ENCODE peak calls at places on chromosomes 3 and 15, in four cellular contexts. I is activated CD8-positive, alpha-beta memory T cell treated with anti-CD3 and anti-CD28 coated beads, Interleukin-2, amount 10 ng/mL, durations not matched to agents 7 days and 5 days; T is gastrocnemius medialis; F is left lung. O is an unnamed sample.

GRCh38 chr3:188671941-188672340 is 499.8 kb upstream of the TPRG1 start:
- ATAC-seq in T (no peak), I (no peak), F (peak), O (no peak)

GRCh38 chr3:38153221-38153620 is 12.1 kb upstream of the OXSR1 start:
- ATAC-seq in F (no peak), I (no peak), T (no peak), O (no peak)

GRCh38 chr3:14549256-14549931 is 9.3 kb upstream of the GRIP2 start:
- ATAC-seq in T (no peak), F (no peak), I (no peak), O (peak)

GRCh38 chr3:19931180-19931692 is 2.8 kb downstream of the EFHB start:
- ATAC-seq in F (peak), T (no peak), I (peak), O (no peak)

GRCh38 chr15:31503758-31504461 is 177.3 kb downstream of the KLF13 start:
- ATAC-seq in F (no peak), T (no peak), I (no peak), O (no peak)

GRCh38 chr15:36779744-36780408 is 200.4 kb downstream of the CDIN1 start:
- ATAC-seq in I (no peak), T (no peak), F (no peak), O (no peak)

GRCh38 chr3:125006190-125006855 is 49.5 kb downstream of the HEG1 start:
- ATAC-seq in T (no peak), F (no peak), I (no peak), O (no peak)

GRCh38 chr3:106824856-106825255 is 552.4 kb upstream of the CCDC54 start:
- ATAC-seq in F (peak), I (no peak), T (no peak), O (peak)

GRCh38 chr15:68208641-68209240 is 3.6 kb upstream of the CALML4 start:
- ATAC-seq in F (no peak), T (no peak), I (no peak), O (no peak)

GRCh38 chr3:169058681-169059080 is 604.8 kb downstream of the MECOM start:
- ATAC-seq in T (no peak), I (no peak), F (no peak), O (no peak)

GRCh38 chr15:101191242-101191641 is 60.6 kb downstream of the CHSY1 start:
- ATAC-seq in F (no peak), I (no peak), T (no peak), O (no peak)

GRCh38 chr3:161607056-161607455 is 110.4 kb downstream of the OTOL1 start:
- ATAC-seq in I (no peak), T (no peak), F (no peak), O (no peak)

GRCh38 chr15:98017150-98017964 is 56.9 kb downstream of the ARRDC4 start:
- ATAC-seq in F (no peak), T (no peak), I (no peak), O (no peak)

GRCh38 chr3:30642715-30643361 is 36.4 kb downstream of the TGFBR2 start:
- ATAC-seq in I (no peak), F (peak), T (peak), O (no peak)

GRCh38 chr15:53918180-53919079 is 59.8 kb upstream of the UNC13C start:
- ATAC-seq in T (no peak), F (no peak), I (no peak), O (no peak)

GRCh38 chr3:127002195-127003174 is 19.6 kb downstream of the PLXNA1 start:
- ATAC-seq in I (peak), T (peak), F (peak), O (peak)

GRCh38 chr15:72037321-72037720 is 80.6 kb downstream of the MYO9A start:
- ATAC-seq in F (no peak), T (no peak), I (no peak), O (no peak)

GRCh38 chr3:64501298-64501906 is 186.4 kb downstream of the ADAMTS9 start:
- ATAC-seq in F (no peak), T (no peak), I (no peak), O (no peak)

GRCh38 chr3:151384741-151385174 is at the start of gene P2RY12:
- ATAC-seq in T (no peak), F (peak), I (no peak), O (no peak)

GRCh38 chr3:119181765-119182164 is 8.4 kb downstream of the UPK1B start:
- ATAC-seq in T (no peak), I (no peak), F (no peak), O (no peak)

GRCh38 chr15:89401636-89402252 is 67.1 kb upstream of the POLG start:
- ATAC-seq in I (no peak), T (no peak), F (no peak), O (peak)

GRCh38 chr15:90918835-90919234 is 13.5 kb downstream of the HDDC3 start:
- ATAC-seq in F (no peak), I (no peak), T (no peak), O (no peak)

GRCh38 chr15:101137312-101137940 is 114.4 kb downstream of the CHSY1 start:
- ATAC-seq in T (no peak), I (peak), F (no peak), O (peak)

GRCh38 chr3:157066335-157067071 is 93.4 kb downstream of the CCNL1 start:
- ATAC-seq in T (no peak), I (no peak), F (no peak), O (no peak)

GRCh38 chr15:78800189-78800588 is 11.1 kb downstream of the ADAMTS7 start:
- ATAC-seq in T (no peak), F (no peak), I (no peak), O (no peak)

GRCh38 chr3:45604999-45605398 is 10.4 kb downstream of the LIMD1 start:
- ATAC-seq in T (peak), F (no peak), I (no peak), O (no peak)

GRCh38 chr3:123375014-123375940 is 73.6 kb downstream of the ADCY5 start:
- ATAC-seq in T (no peak), F (no peak), I (no peak), O (no peak)

GRCh38 chr3:72633534-72633933 is 214.7 kb downstream of the SHQ1 start:
- ATAC-seq in I (peak), T (no peak), F (no peak), O (no peak)

GRCh38 chr3:111238896-111239295 is 167.3 kb downstream of the NECTIN3 start:
- ATAC-seq in F (no peak), T (no peak), I (peak), O (no peak)

GRCh38 chr3:196931828-196932587 is 10.3 kb downstream of the NCBP2 start:
- ATAC-seq in T (peak), F (no peak), I (no peak), O (no peak)

GRCh38 chr3:67437789-67438188 is 216.6 kb downstream of the SUCLG2 start:
- ATAC-seq in F (no peak), T (no peak), I (no peak), O (no peak)

GRCh38 chr3:160869825-160870224 is 113.8 kb downstream of the PPM1L start:
- ATAC-seq in I (no peak), T (peak), F (peak), O (no peak)

GRCh38 chr3:13845806-13846205 is 34.1 kb downstream of the WNT7A start:
- ATAC-seq in I (no peak), T (no peak), F (no peak), O (no peak)